ENCODE peak calls at places on chromosomes 11 and 22, in six cellular contexts. One of them, this sample, is unnamed. For H3K9me3, the result is how much of the 10 kb centered on the place peaks cover.

GRCh38 chr11:94196363-94196762 is 67.7 kb downstream of the PANX1 start:
- DNase-seq in A549: no peak
- DNase-seq in HCT116: no peak
- DNase-seq in transverse colon: no peak
- DNase-seq in tibial nerve: no peak
- DNase-seq in stomach: peak
- DNase-seq in this sample: no peak

GRCh38 chr11:119567667-119568582 is 145.0 kb upstream of the THY1 start:
- DNase-seq in transverse colon: no peak
- DNase-seq in A549: no peak
- DNase-seq in stomach: no peak
- DNase-seq in HCT116: no peak
- DNase-seq in tibial nerve: no peak
- DNase-seq in this sample: no peak

GRCh38 chr11:20026629-20027545 is 133.4 kb downstream of the DBX1 start:
- DNase-seq in tibial nerve: no peak
- DNase-seq in transverse colon: no peak
- DNase-seq in A549: no peak
- DNase-seq in HCT116: no peak
- DNase-seq in stomach: peak
- DNase-seq in this sample: no peak

GRCh38 chr22:43484227-43484626 is 72.4 kb downstream of the MPPED1 start:
- DNase-seq in HCT116: no peak
- DNase-seq in stomach: no peak
- DNase-seq in A549: no peak
- DNase-seq in tibial nerve: no peak
- DNase-seq in transverse colon: no peak
- DNase-seq in this sample: no peak

GRCh38 chr11:110305169-110306018 is 9.0 kb upstream of the RDX start:
- DNase-seq in stomach: no peak
- DNase-seq in tibial nerve: no peak
- DNase-seq in A549: no peak
- DNase-seq in HCT116: no peak
- DNase-seq in transverse colon: no peak
- DNase-seq in this sample: no peak

GRCh38 chr11:550021-550745 is 10.4 kb downstream of the LMNTD2 start:
- DNase-seq in tibial nerve: no peak
- DNase-seq in HCT116: no peak
- DNase-seq in transverse colon: no peak
- DNase-seq in stomach: no peak
- DNase-seq in A549: no peak
- DNase-seq in this sample: no peak

GRCh38 chr22:44965171-44965570 is 44.6 kb downstream of the PHF21B start:
- DNase-seq in A549: no peak
- DNase-seq in tibial nerve: no peak
- DNase-seq in transverse colon: no peak
- DNase-seq in stomach: no peak
- DNase-seq in HCT116: no peak
- DNase-seq in this sample: no peak

GRCh38 chr11:125542709-125543108 is 26.6 kb upstream of the EI24 start:
- DNase-seq in transverse colon: no peak
- DNase-seq in HCT116: no peak
- DNase-seq in stomach: no peak
- DNase-seq in A549: no peak
- DNase-seq in tibial nerve: no peak
- DNase-seq in this sample: no peak

GRCh38 chr11:65047581-65048422 is 6.8 kb downstream of the SAC3D1 start:
- DNase-seq in transverse colon: no peak
- DNase-seq in tibial nerve: peak
- DNase-seq in stomach: no peak
- DNase-seq in A549: no peak
- DNase-seq in HCT116: no peak
- DNase-seq in this sample: peak

GRCh38 chr11:133712235-133712634 is 133.1 kb downstream of the SPATA19 start:
- DNase-seq in HCT116: no peak
- DNase-seq in A549: no peak
- DNase-seq in transverse colon: no peak
- DNase-seq in tibial nerve: no peak
- DNase-seq in stomach: no peak
- DNase-seq in this sample: no peak

GRCh38 chr11:118797510-118797909 is 6.5 kb upstream of the DDX6 start:
- DNase-seq in tibial nerve: no peak
- DNase-seq in HCT116: no peak
- DNase-seq in A549: no peak
- DNase-seq in stomach: no peak
- DNase-seq in transverse colon: no peak
- DNase-seq in this sample: no peak

GRCh38 chr22:20951932-20952380 is 15.1 kb upstream of the AIFM3 start:
- DNase-seq in A549: no peak
- DNase-seq in tibial nerve: no peak
- DNase-seq in stomach: no peak
- DNase-seq in transverse colon: peak
- DNase-seq in HCT116: no peak
- DNase-seq in this sample: peak

GRCh38 chr22:29053048-29053702 is 8.5 kb downstream of the C22orf31 start:
- DNase-seq in HCT116: no peak
- DNase-seq in transverse colon: no peak
- DNase-seq in tibial nerve: no peak
- DNase-seq in A549: no peak
- DNase-seq in stomach: no peak
- DNase-seq in this sample: peak

GRCh38 chr22:26629988-26630761 is 8.4 kb downstream of the CRYBA4 start:
- DNase-seq in stomach: no peak
- DNase-seq in A549: no peak
- DNase-seq in transverse colon: no peak
- DNase-seq in HCT116: no peak
- DNase-seq in tibial nerve: no peak
- DNase-seq in this sample: no peak

GRCh38 chr11:119516060-119516459 is 93.1 kb upstream of the THY1 start:
- DNase-seq in transverse colon: no peak
- DNase-seq in tibial nerve: no peak
- DNase-seq in A549: no peak
- DNase-seq in stomach: no peak
- DNase-seq in HCT116: no peak
- DNase-seq in this sample: no peak

GRCh38 chr11:2519517-2519878 is 74.7 kb downstream of the KCNQ1 start:
- DNase-seq in stomach: no peak
- DNase-seq in transverse colon: no peak
- DNase-seq in HCT116: no peak
- DNase-seq in A549: no peak
- DNase-seq in tibial nerve: no peak
- DNase-seq in this sample: no peak

GRCh38 chr22:44532466-44533025 is 34.5 kb upstream of the RTL6 start:
- DNase-seq in HCT116: no peak
- DNase-seq in A549: no peak
- DNase-seq in tibial nerve: no peak
- DNase-seq in transverse colon: no peak
- DNase-seq in stomach: no peak
- DNase-seq in this sample: no peak

GRCh38 chr22:19448076-19448607 is 631 bp upstream of the C22orf39 start:
- DNase-seq in A549: peak
- DNase-seq in tibial nerve: no peak
- DNase-seq in transverse colon: peak
- DNase-seq in HCT116: no peak
- DNase-seq in stomach: peak
- DNase-seq in this sample: no peak

GRCh38 chr22:19242699-19243098 is 48.8 kb downstream of the CLTCL1 start:
- DNase-seq in tibial nerve: no peak
- DNase-seq in transverse colon: no peak
- DNase-seq in HCT116: no peak
- DNase-seq in stomach: no peak
- DNase-seq in A549: no peak
- DNase-seq in this sample: no peak

GRCh38 chr11:124602193-124602592 is 9.0 kb upstream of the PANX3 start:
- DNase-seq in transverse colon: no peak
- DNase-seq in stomach: no peak
- DNase-seq in tibial nerve: no peak
- DNase-seq in A549: no peak
- DNase-seq in HCT116: peak
- DNase-seq in this sample: no peak

GRCh38 chr22:19147193-19147780 is 2.8 kb downstream of the GSC2 start:
- DNase-seq in tibial nerve: no peak
- DNase-seq in A549: no peak
- DNase-seq in HCT116: no peak
- DNase-seq in transverse colon: no peak
- DNase-seq in stomach: no peak
- DNase-seq in this sample: peak

GRCh38 chr22:22855617-22856308 is 31.9 kb upstream of the IGLL5 start:
- DNase-seq in HCT116: no peak
- DNase-seq in stomach: no peak
- DNase-seq in transverse colon: peak
- DNase-seq in A549: no peak
- DNase-seq in tibial nerve: no peak
- DNase-seq in this sample: no peak

GRCh38 chr11:75276696-75277095 is 36.1 kb downstream of the TPBGL start:
- DNase-seq in stomach: peak
- DNase-seq in HCT116: no peak
- DNase-seq in tibial nerve: no peak
- DNase-seq in transverse colon: no peak
- DNase-seq in A549: no peak
- DNase-seq in this sample: peak

GRCh38 chr11:111938687-111939160 is 1.6 kb downstream of the DIXDC1 start:
- DNase-seq in transverse colon: no peak
- DNase-seq in HCT116: no peak
- DNase-seq in stomach: no peak
- DNase-seq in A549: no peak
- DNase-seq in tibial nerve: no peak
- DNase-seq in this sample: no peak

GRCh38 chr11:2446590-2447252 is 1.9 kb downstream of the KCNQ1 start:
- DNase-seq in HCT116: no peak
- DNase-seq in transverse colon: no peak
- DNase-seq in A549: no peak
- DNase-seq in stomach: no peak
- DNase-seq in tibial nerve: no peak
- DNase-seq in this sample: peak

DNA sequence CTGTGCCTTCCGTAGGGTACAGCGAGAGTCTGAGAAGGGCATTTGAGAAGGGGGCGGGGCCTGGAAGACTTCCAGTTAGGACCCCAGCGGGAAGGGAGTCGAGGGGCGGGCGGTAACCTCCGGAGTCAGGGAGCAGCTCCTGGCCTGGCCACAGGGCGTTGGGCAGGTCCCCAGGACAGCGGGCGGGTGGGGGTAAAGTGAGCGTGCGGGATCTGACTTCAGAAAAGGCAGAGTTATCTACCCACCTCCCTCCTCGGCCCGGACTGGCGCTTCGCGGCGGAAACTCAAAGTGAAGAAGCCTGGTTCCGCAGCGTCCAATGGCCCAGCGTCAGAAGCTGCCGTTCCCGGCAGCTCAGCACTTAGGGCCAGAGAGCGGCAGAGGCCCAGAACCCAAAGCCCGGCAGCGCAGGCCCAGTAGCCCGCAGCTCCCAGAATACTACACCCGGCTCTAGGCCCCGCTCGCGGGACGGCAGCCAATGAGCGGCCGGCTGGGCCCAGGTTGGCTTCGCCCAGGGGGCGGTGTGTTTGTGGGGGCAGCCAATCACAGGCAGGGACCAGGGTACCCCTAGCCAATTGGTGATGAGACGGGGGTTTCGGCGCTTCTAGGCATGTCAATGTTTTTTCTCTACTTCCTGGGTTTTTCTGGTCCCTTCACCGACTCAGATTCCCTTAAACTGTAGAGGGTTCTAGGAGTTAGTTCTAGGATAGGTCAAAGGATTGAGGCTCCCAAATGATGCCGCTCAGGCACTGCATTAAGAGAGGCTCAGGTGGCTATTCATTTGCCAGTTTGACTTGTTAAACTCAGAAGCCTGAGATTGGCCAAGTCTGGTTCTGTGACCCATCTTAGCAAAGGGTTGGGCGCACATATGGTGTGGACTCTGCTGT is at the start of gene TRIM68:
- DNase-seq in HCT116: peak
- DNase-seq in tibial nerve: peak
- DNase-seq in stomach: peak
- DNase-seq in transverse colon: peak
- DNase-seq in A549: peak
- DNase-seq in this sample: peak
- TF ChIP-seq POLR2A in HCT116: peak
- TF ChIP-seq POLR2A in tibial nerve: peak
- TF ChIP-seq POLR2A in stomach: no peak
- TF ChIP-seq POLR2A in transverse colon: peak
- TF ChIP-seq POLR2A in A549: peak
- TF ChIP-seq POLR2A in this sample: peak

GRCh38 chr22:32830473-32830872 is 29.0 kb downstream of the TIMP3 start:
- DNase-seq in stomach: no peak
- DNase-seq in A549: no peak
- DNase-seq in HCT116: no peak
- DNase-seq in tibial nerve: no peak
- DNase-seq in transverse colon: no peak
- DNase-seq in this sample: peak

GRCh38 chr22:32828561-32828960 is 27.1 kb downstream of the TIMP3 start:
- DNase-seq in HCT116: no peak
- DNase-seq in tibial nerve: no peak
- DNase-seq in transverse colon: no peak
- DNase-seq in stomach: no peak
- DNase-seq in A549: no peak
- DNase-seq in this sample: no peak

GRCh38 chr22:32829451-32829851 is 27.9 kb downstream of the TIMP3 start:
- DNase-seq in transverse colon: no peak
- DNase-seq in A549: no peak
- DNase-seq in stomach: no peak
- DNase-seq in tibial nerve: no peak
- DNase-seq in HCT116: no peak
- DNase-seq in this sample: no peak

GRCh38 chr22:32830957-32831356 is 29.5 kb downstream of the TIMP3 start:
- DNase-seq in HCT116: no peak
- DNase-seq in A549: no peak
- DNase-seq in stomach: no peak
- DNase-seq in transverse colon: no peak
- DNase-seq in tibial nerve: no peak
- DNase-seq in this sample: no peak

GRCh38 chr22:32831571-32831970 is 30.1 kb downstream of the TIMP3 start:
- DNase-seq in HCT116: no peak
- DNase-seq in A549: no peak
- DNase-seq in stomach: no peak
- DNase-seq in transverse colon: no peak
- DNase-seq in tibial nerve: no peak
- DNase-seq in this sample: no peak
- H3K27ac ChIP-seq in HCT116: no peak
- H3K27ac ChIP-seq in A549: no peak
- H3K27ac ChIP-seq in stomach: peak
- H3K27ac ChIP-seq in transverse colon: no peak
- H3K27ac ChIP-seq in tibial nerve: no peak
- H3K27ac ChIP-seq in this sample: peak

GRCh38 chr22:48577014-48577690 is 1250.5 kb downstream of the BRD1 start:
- DNase-seq in tibial nerve: no peak
- DNase-seq in stomach: no peak
- DNase-seq in HCT116: no peak
- DNase-seq in A549: no peak
- DNase-seq in transverse colon: no peak
- DNase-seq in this sample: no peak
- H3K9me3 ChIP-seq in tibial nerve: under half
- H3K9me3 ChIP-seq in stomach: under half
- H3K9me3 ChIP-seq in HCT116: under half
- H3K9me3 ChIP-seq in A549: under half
- H3K9me3 ChIP-seq in transverse colon: under half
- H3K9me3 ChIP-seq in this sample: under half

DNA sequence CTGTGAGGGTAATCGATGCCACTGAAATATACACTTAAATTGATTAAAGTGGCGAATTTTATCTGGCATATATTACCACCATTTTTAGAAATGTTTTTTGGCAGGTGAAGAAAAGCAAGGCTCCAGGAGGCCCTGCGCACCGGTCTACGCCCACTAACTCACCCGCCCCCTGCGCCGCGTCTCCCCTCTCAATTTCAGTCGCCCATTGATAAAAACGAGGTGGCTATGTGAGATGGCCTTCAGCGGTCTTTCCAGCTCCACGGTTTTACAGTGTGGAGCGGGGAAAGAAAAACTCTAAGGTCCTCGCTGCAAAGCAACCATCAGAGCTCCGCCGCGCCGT is 602 bp upstream of the AQP11 start:
- DNase-seq in A549: no peak
- DNase-seq in stomach: no peak
- DNase-seq in tibial nerve: no peak
- DNase-seq in transverse colon: no peak
- DNase-seq in HCT116: no peak
- DNase-seq in this sample: no peak
- TF ChIP-seq POLR2A in A549: no peak
- TF ChIP-seq POLR2A in stomach: no peak
- TF ChIP-seq POLR2A in tibial nerve: no peak
- TF ChIP-seq POLR2A in transverse colon: no peak
- TF ChIP-seq POLR2A in HCT116: no peak
- TF ChIP-seq POLR2A in this sample: no peak

This sample was measured in spleen.